ENCODE peak calls at places on chromosomes 2 and 18, in six cellular contexts. One of them, this sample, is unnamed.

GRCh38 chr2:144517825-144518699 is 1.9 kb downstream of the ZEB2 start:
- DNase-seq in H9: no peak
- DNase-seq in ELR: peak; percentile 56
- DNase-seq in HS-5: no peak
- DNase-seq in activated gamma-delta T cell treated with anti-CD3 and anti-CD28 coated beads, Interleukin-2, amount 50 U/mL, for 16 hours: no peak
- DNase-seq in NCI-H1436 treated with DMSO at 0.1 percent for 48 hours: no peak
- DNase-seq in this sample: peak; percentile 53

GRCh38 chr2:86225581-86225980 is 26.3 kb downstream of the MRPL35 start:
- DNase-seq in H9: no peak
- DNase-seq in ELR: peak; percentile 40
- DNase-seq in HS-5: no peak
- DNase-seq in activated gamma-delta T cell treated with anti-CD3 and anti-CD28 coated beads, Interleukin-2, amount 50 U/mL, for 16 hours: no peak
- DNase-seq in NCI-H1436 treated with DMSO at 0.1 percent for 48 hours: no peak
- DNase-seq in this sample: no peak

GRCh38 chr2:8337321-8337720 is 344.5 kb upstream of the ID2 start:
- DNase-seq in H9: no peak
- DNase-seq in ELR: no peak
- DNase-seq in HS-5: no peak
- DNase-seq in activated gamma-delta T cell treated with anti-CD3 and anti-CD28 coated beads, Interleukin-2, amount 50 U/mL, for 16 hours: no peak
- DNase-seq in NCI-H1436 treated with DMSO at 0.1 percent for 48 hours: no peak
- DNase-seq in this sample: no peak

GRCh38 chr2:112150447-112150846 is 12.3 kb downstream of the FBLN7 start:
- DNase-seq in H9: no peak
- DNase-seq in ELR: peak; percentile 96
- DNase-seq in HS-5: peak; percentile 96
- DNase-seq in activated gamma-delta T cell treated with anti-CD3 and anti-CD28 coated beads, Interleukin-2, amount 50 U/mL, for 16 hours: no peak
- DNase-seq in NCI-H1436 treated with DMSO at 0.1 percent for 48 hours: no peak
- DNase-seq in this sample: no peak

GRCh38 chr2:75200140-75200985 is 1.0 kb upstream of the TACR1 start:
- DNase-seq in H9: peak; percentile 53
- DNase-seq in ELR: peak; percentile 64
- DNase-seq in HS-5: no peak
- DNase-seq in activated gamma-delta T cell treated with anti-CD3 and anti-CD28 coated beads, Interleukin-2, amount 50 U/mL, for 16 hours: no peak
- DNase-seq in NCI-H1436 treated with DMSO at 0.1 percent for 48 hours: no peak
- DNase-seq in this sample: peak; percentile 76

GRCh38 chr2:115200016-115200415 is 757.6 kb downstream of the DPP10 start:
- DNase-seq in H9: no peak
- DNase-seq in ELR: no peak
- DNase-seq in HS-5: no peak
- DNase-seq in activated gamma-delta T cell treated with anti-CD3 and anti-CD28 coated beads, Interleukin-2, amount 50 U/mL, for 16 hours: no peak
- DNase-seq in NCI-H1436 treated with DMSO at 0.1 percent for 48 hours: no peak
- DNase-seq in this sample: no peak

GRCh38 chr2:60577884-60578283 is 24.4 kb upstream of the BCL11A start:
- DNase-seq in H9: no peak
- DNase-seq in ELR: no peak
- DNase-seq in HS-5: no peak
- DNase-seq in activated gamma-delta T cell treated with anti-CD3 and anti-CD28 coated beads, Interleukin-2, amount 50 U/mL, for 16 hours: no peak
- DNase-seq in NCI-H1436 treated with DMSO at 0.1 percent for 48 hours: no peak
- DNase-seq in this sample: no peak

GRCh38 chr18:72107647-72108046 is 436.5 kb downstream of the CBLN2 start:
- DNase-seq in H9: peak; percentile 58
- DNase-seq in ELR: no peak
- DNase-seq in HS-5: no peak
- DNase-seq in activated gamma-delta T cell treated with anti-CD3 and anti-CD28 coated beads, Interleukin-2, amount 50 U/mL, for 16 hours: no peak
- DNase-seq in NCI-H1436 treated with DMSO at 0.1 percent for 48 hours: no peak
- DNase-seq in this sample: peak; percentile 46

GRCh38 chr2:230932556-230933511 is 7.8 kb upstream of the GPR55 start:
- DNase-seq in H9: peak; percentile 54
- DNase-seq in ELR: peak; percentile 15
- DNase-seq in HS-5: no peak
- DNase-seq in activated gamma-delta T cell treated with anti-CD3 and anti-CD28 coated beads, Interleukin-2, amount 50 U/mL, for 16 hours: no peak
- DNase-seq in NCI-H1436 treated with DMSO at 0.1 percent for 48 hours: no peak
- DNase-seq in this sample: no peak

GRCh38 chr2:11056614-11057013 is 98.7 kb upstream of the SLC66A3 start:
- DNase-seq in H9: no peak
- DNase-seq in ELR: peak; percentile 84
- DNase-seq in HS-5: peak; percentile 73
- DNase-seq in activated gamma-delta T cell treated with anti-CD3 and anti-CD28 coated beads, Interleukin-2, amount 50 U/mL, for 16 hours: no peak
- DNase-seq in NCI-H1436 treated with DMSO at 0.1 percent for 48 hours: no peak
- DNase-seq in this sample: no peak

GRCh38 chr18:21745234-21745633 is 4.6 kb downstream of the MIB1 start:
- DNase-seq in H9: no peak
- DNase-seq in ELR: peak; percentile 14
- DNase-seq in HS-5: no peak
- DNase-seq in activated gamma-delta T cell treated with anti-CD3 and anti-CD28 coated beads, Interleukin-2, amount 50 U/mL, for 16 hours: no peak
- DNase-seq in NCI-H1436 treated with DMSO at 0.1 percent for 48 hours: no peak
- DNase-seq in this sample: peak; percentile 31

GRCh38 chr2:15580451-15580850 is 11.2 kb upstream of the DDX1 start:
- DNase-seq in H9: no peak
- DNase-seq in ELR: no peak
- DNase-seq in HS-5: no peak
- DNase-seq in activated gamma-delta T cell treated with anti-CD3 and anti-CD28 coated beads, Interleukin-2, amount 50 U/mL, for 16 hours: no peak
- DNase-seq in NCI-H1436 treated with DMSO at 0.1 percent for 48 hours: no peak
- DNase-seq in this sample: no peak

GRCh38 chr2:219230201-219230540 is 565 bp downstream of the ANKZF1 start:
- DNase-seq in H9: peak; percentile 51
- DNase-seq in ELR: peak; percentile 74
- DNase-seq in HS-5: peak; percentile 49
- DNase-seq in activated gamma-delta T cell treated with anti-CD3 and anti-CD28 coated beads, Interleukin-2, amount 50 U/mL, for 16 hours: no peak
- DNase-seq in NCI-H1436 treated with DMSO at 0.1 percent for 48 hours: no peak
- DNase-seq in this sample: peak; percentile 80

GRCh38 chr18:61765097-61765496 is 127.7 kb downstream of the RNF152 start:
- DNase-seq in H9: no peak
- DNase-seq in ELR: peak; percentile 41
- DNase-seq in HS-5: peak; percentile 24
- DNase-seq in activated gamma-delta T cell treated with anti-CD3 and anti-CD28 coated beads, Interleukin-2, amount 50 U/mL, for 16 hours: no peak
- DNase-seq in NCI-H1436 treated with DMSO at 0.1 percent for 48 hours: no peak
- DNase-seq in this sample: peak; percentile 11

GRCh38 chr2:225458431-225459117 is 59.1 kb downstream of the NYAP2 start:
- DNase-seq in H9: no peak
- DNase-seq in ELR: no peak
- DNase-seq in HS-5: no peak
- DNase-seq in activated gamma-delta T cell treated with anti-CD3 and anti-CD28 coated beads, Interleukin-2, amount 50 U/mL, for 16 hours: no peak
- DNase-seq in NCI-H1436 treated with DMSO at 0.1 percent for 48 hours: no peak
- DNase-seq in this sample: no peak

GRCh38 chr2:46849741-46850474 is 65.7 kb downstream of the MCFD2 start:
- DNase-seq in H9: no peak
- DNase-seq in ELR: no peak
- DNase-seq in HS-5: no peak
- DNase-seq in activated gamma-delta T cell treated with anti-CD3 and anti-CD28 coated beads, Interleukin-2, amount 50 U/mL, for 16 hours: no peak
- DNase-seq in NCI-H1436 treated with DMSO at 0.1 percent for 48 hours: no peak
- DNase-seq in this sample: no peak

GRCh38 chr2:26203091-26203490 is 30.2 kb downstream of the GAREM2 start:
- DNase-seq in H9: no peak
- DNase-seq in ELR: no peak
- DNase-seq in HS-5: no peak
- DNase-seq in activated gamma-delta T cell treated with anti-CD3 and anti-CD28 coated beads, Interleukin-2, amount 50 U/mL, for 16 hours: no peak
- DNase-seq in NCI-H1436 treated with DMSO at 0.1 percent for 48 hours: no peak
- DNase-seq in this sample: no peak

GRCh38 chr18:6626457-6626856 is 103.1 kb upstream of the ARHGAP28 start:
- DNase-seq in H9: no peak
- DNase-seq in ELR: no peak
- DNase-seq in HS-5: no peak
- DNase-seq in activated gamma-delta T cell treated with anti-CD3 and anti-CD28 coated beads, Interleukin-2, amount 50 U/mL, for 16 hours: no peak
- DNase-seq in NCI-H1436 treated with DMSO at 0.1 percent for 48 hours: no peak
- DNase-seq in this sample: no peak

GRCh38 chr18:79685281-79685680 is 5.7 kb downstream of the CTDP1 start:
- DNase-seq in H9: no peak
- DNase-seq in ELR: no peak
- DNase-seq in HS-5: no peak
- DNase-seq in activated gamma-delta T cell treated with anti-CD3 and anti-CD28 coated beads, Interleukin-2, amount 50 U/mL, for 16 hours: no peak
- DNase-seq in NCI-H1436 treated with DMSO at 0.1 percent for 48 hours: no peak
- DNase-seq in this sample: no peak

GRCh38 chr2:242085941-242086621 is 216.6 kb downstream of the RTP5 start:
- DNase-seq in H9: no peak
- DNase-seq in ELR: no peak
- DNase-seq in HS-5: no peak
- DNase-seq in activated gamma-delta T cell treated with anti-CD3 and anti-CD28 coated beads, Interleukin-2, amount 50 U/mL, for 16 hours: no peak
- DNase-seq in NCI-H1436 treated with DMSO at 0.1 percent for 48 hours: no peak
- DNase-seq in this sample: no peak

GRCh38 chr2:69917854-69918253 is 2.9 kb downstream of the MXD1 start:
- DNase-seq in H9: no peak
- DNase-seq in ELR: peak; percentile 92
- DNase-seq in HS-5: peak; percentile 67
- DNase-seq in activated gamma-delta T cell treated with anti-CD3 and anti-CD28 coated beads, Interleukin-2, amount 50 U/mL, for 16 hours: no peak
- DNase-seq in NCI-H1436 treated with DMSO at 0.1 percent for 48 hours: no peak
- DNase-seq in this sample: no peak

GRCh38 chr2:216777637-216778273 is 82.1 kb downstream of the TNP1 start:
- DNase-seq in H9: peak; percentile 82
- DNase-seq in ELR: peak; percentile 88
- DNase-seq in HS-5: peak; percentile 13
- DNase-seq in activated gamma-delta T cell treated with anti-CD3 and anti-CD28 coated beads, Interleukin-2, amount 50 U/mL, for 16 hours: no peak
- DNase-seq in NCI-H1436 treated with DMSO at 0.1 percent for 48 hours: peak; percentile 41
- DNase-seq in this sample: peak; percentile 96

GRCh38 chr2:216031960-216032689 is 18.8 kb upstream of the MREG start:
- DNase-seq in H9: no peak
- DNase-seq in ELR: peak; percentile 88
- DNase-seq in HS-5: peak; percentile 65
- DNase-seq in activated gamma-delta T cell treated with anti-CD3 and anti-CD28 coated beads, Interleukin-2, amount 50 U/mL, for 16 hours: no peak
- DNase-seq in NCI-H1436 treated with DMSO at 0.1 percent for 48 hours: no peak
- DNase-seq in this sample: no peak

GRCh38 chr2:238169021-238169707 is 10.4 kb downstream of the ERFE start:
- DNase-seq in H9: no peak
- DNase-seq in ELR: peak; percentile 86
- DNase-seq in HS-5: peak; percentile 87
- DNase-seq in activated gamma-delta T cell treated with anti-CD3 and anti-CD28 coated beads, Interleukin-2, amount 50 U/mL, for 16 hours: no peak
- DNase-seq in NCI-H1436 treated with DMSO at 0.1 percent for 48 hours: no peak
- DNase-seq in this sample: no peak

GRCh38 chr18:26262156-26262555 is 35.9 kb downstream of the TAF4B start:
- DNase-seq in H9: no peak
- DNase-seq in ELR: no peak
- DNase-seq in HS-5: no peak
- DNase-seq in activated gamma-delta T cell treated with anti-CD3 and anti-CD28 coated beads, Interleukin-2, amount 50 U/mL, for 16 hours: no peak
- DNase-seq in NCI-H1436 treated with DMSO at 0.1 percent for 48 hours: no peak
- DNase-seq in this sample: peak; percentile 28

GRCh38 chr2:1837458-1837857 is 93.1 kb upstream of the PXDN start:
- DNase-seq in H9: no peak
- DNase-seq in ELR: no peak
- DNase-seq in HS-5: no peak
- DNase-seq in activated gamma-delta T cell treated with anti-CD3 and anti-CD28 coated beads, Interleukin-2, amount 50 U/mL, for 16 hours: no peak
- DNase-seq in NCI-H1436 treated with DMSO at 0.1 percent for 48 hours: no peak
- DNase-seq in this sample: no peak

GRCh38 chr2:210626849-210627248 is 70.5 kb downstream of the CPS1 start:
- DNase-seq in H9: no peak
- DNase-seq in ELR: peak; percentile 69
- DNase-seq in HS-5: peak; percentile 36
- DNase-seq in activated gamma-delta T cell treated with anti-CD3 and anti-CD28 coated beads, Interleukin-2, amount 50 U/mL, for 16 hours: no peak
- DNase-seq in NCI-H1436 treated with DMSO at 0.1 percent for 48 hours: no peak
- DNase-seq in this sample: no peak

GRCh38 chr2:226788064-226788463 is 11.6 kb downstream of the IRS1 start:
- DNase-seq in H9: no peak
- DNase-seq in ELR: no peak
- DNase-seq in HS-5: no peak
- DNase-seq in activated gamma-delta T cell treated with anti-CD3 and anti-CD28 coated beads, Interleukin-2, amount 50 U/mL, for 16 hours: no peak
- DNase-seq in NCI-H1436 treated with DMSO at 0.1 percent for 48 hours: no peak
- DNase-seq in this sample: no peak

GRCh38 chr2:167783266-167784070 is 463.9 kb downstream of the STK39 start:
- DNase-seq in H9: no peak
- DNase-seq in ELR: peak; percentile 1
- DNase-seq in HS-5: peak; percentile 18
- DNase-seq in activated gamma-delta T cell treated with anti-CD3 and anti-CD28 coated beads, Interleukin-2, amount 50 U/mL, for 16 hours: no peak
- DNase-seq in NCI-H1436 treated with DMSO at 0.1 percent for 48 hours: no peak
- DNase-seq in this sample: peak; percentile 25

GRCh38 chr2:65869286-65869685 is 436.9 kb upstream of the SPRED2 start:
- DNase-seq in H9: no peak
- DNase-seq in ELR: no peak
- DNase-seq in HS-5: no peak
- DNase-seq in activated gamma-delta T cell treated with anti-CD3 and anti-CD28 coated beads, Interleukin-2, amount 50 U/mL, for 16 hours: no peak
- DNase-seq in NCI-H1436 treated with DMSO at 0.1 percent for 48 hours: no peak
- DNase-seq in this sample: no peak

GRCh38 chr2:228581731-228582130 is 400.2 kb upstream of the SPHKAP start:
- DNase-seq in H9: no peak
- DNase-seq in ELR: no peak
- DNase-seq in HS-5: no peak
- DNase-seq in activated gamma-delta T cell treated with anti-CD3 and anti-CD28 coated beads, Interleukin-2, amount 50 U/mL, for 16 hours: no peak
- DNase-seq in NCI-H1436 treated with DMSO at 0.1 percent for 48 hours: no peak
- DNase-seq in this sample: no peak

GRCh38 chr2:186384226-186384625 is 101.8 kb upstream of the ZC3H15 start:
- DNase-seq in H9: no peak
- DNase-seq in ELR: no peak
- DNase-seq in HS-5: no peak
- DNase-seq in activated gamma-delta T cell treated with anti-CD3 and anti-CD28 coated beads, Interleukin-2, amount 50 U/mL, for 16 hours: no peak
- DNase-seq in NCI-H1436 treated with DMSO at 0.1 percent for 48 hours: no peak
- DNase-seq in this sample: no peak

GRCh38 chr2:99597616-99598015 is 107.8 kb upstream of the REV1 start:
- DNase-seq in H9: no peak
- DNase-seq in ELR: no peak
- DNase-seq in HS-5: no peak
- DNase-seq in activated gamma-delta T cell treated with anti-CD3 and anti-CD28 coated beads, Interleukin-2, amount 50 U/mL, for 16 hours: no peak
- DNase-seq in NCI-H1436 treated with DMSO at 0.1 percent for 48 hours: no peak
- DNase-seq in this sample: no peak

GRCh38 chr2:174334781-174335604 is at the start of gene SP9:
- DNase-seq in H9: peak; percentile 93
- DNase-seq in ELR: peak; percentile 36
- DNase-seq in HS-5: no peak
- DNase-seq in activated gamma-delta T cell treated with anti-CD3 and anti-CD28 coated beads, Interleukin-2, amount 50 U/mL, for 16 hours: no peak
- DNase-seq in NCI-H1436 treated with DMSO at 0.1 percent for 48 hours: no peak
- DNase-seq in this sample: peak; percentile 97

GRCh38 chr2:240919161-240919781 is 13.1 kb downstream of the CROCC2 start:
- DNase-seq in H9: no peak
- DNase-seq in ELR: no peak
- DNase-seq in HS-5: no peak
- DNase-seq in activated gamma-delta T cell treated with anti-CD3 and anti-CD28 coated beads, Interleukin-2, amount 50 U/mL, for 16 hours: no peak
- DNase-seq in NCI-H1436 treated with DMSO at 0.1 percent for 48 hours: no peak
- DNase-seq in this sample: no peak

This sample was measured in GM23338.